ENCODE peak calls at places on chromosomes 3 and 15, in ten cellular contexts. One of them, this sample, is unnamed.

GRCh38 chr3:123335007-123335670 is 113.8 kb downstream of the ADCY5 start:
- DNase-seq in caudate nucleus: no peak
- DNase-seq in sigmoid colon: peak; percentile 53
- DNase-seq in islet precursor cell: peak; percentile 68
- DNase-seq in stimulated activated CD8-positive, alpha-beta memory T cell treated with anti-CD3 and anti-CD28 coated beads, Interleukin-4, amount 100 ng/mL, for 4 hours: no peak
- DNase-seq in stomach: no peak
- DNase-seq in heart right ventricle: no peak
- DNase-seq in left ventricle myocardium superior: no peak
- DNase-seq in SK-MEL-5: no peak
- DNase-seq in activated CD4-positive, alpha-beta T cell treated with anti-CD3 and anti-CD28 coated beads for 24 hours: no peak
- DNase-seq in this sample: peak; percentile 26

GRCh38 chr3:148147896-148148295 is 549.8 kb upstream of the AGTR1 start:
- DNase-seq in caudate nucleus: no peak
- DNase-seq in stomach: no peak
- DNase-seq in activated CD4-positive, alpha-beta T cell treated with anti-CD3 and anti-CD28 coated beads for 24 hours: no peak
- DNase-seq in heart right ventricle: no peak
- DNase-seq in left ventricle myocardium superior: no peak
- DNase-seq in SK-MEL-5: no peak
- DNase-seq in islet precursor cell: no peak
- DNase-seq in sigmoid colon: no peak
- DNase-seq in stimulated activated CD8-positive, alpha-beta memory T cell treated with anti-CD3 and anti-CD28 coated beads, Interleukin-4, amount 100 ng/mL, for 4 hours: no peak
- DNase-seq in this sample: no peak

GRCh38 chr15:36330598-36330997 is 248.8 kb upstream of the CDIN1 start:
- DNase-seq in caudate nucleus: no peak
- DNase-seq in stimulated activated CD8-positive, alpha-beta memory T cell treated with anti-CD3 and anti-CD28 coated beads, Interleukin-4, amount 100 ng/mL, for 4 hours: no peak
- DNase-seq in heart right ventricle: no peak
- DNase-seq in left ventricle myocardium superior: no peak
- DNase-seq in SK-MEL-5: no peak
- DNase-seq in stomach: no peak
- DNase-seq in sigmoid colon: no peak
- DNase-seq in activated CD4-positive, alpha-beta T cell treated with anti-CD3 and anti-CD28 coated beads for 24 hours: no peak
- DNase-seq in islet precursor cell: no peak
- DNase-seq in this sample: no peak

GRCh38 chr3:15094187-15094875 is 4.6 kb downstream of the RBSN start:
- DNase-seq in stimulated activated CD8-positive, alpha-beta memory T cell treated with anti-CD3 and anti-CD28 coated beads, Interleukin-4, amount 100 ng/mL, for 4 hours: no peak
- DNase-seq in stomach: no peak
- DNase-seq in heart right ventricle: no peak
- DNase-seq in caudate nucleus: no peak
- DNase-seq in islet precursor cell: no peak
- DNase-seq in sigmoid colon: no peak
- DNase-seq in left ventricle myocardium superior: no peak
- DNase-seq in activated CD4-positive, alpha-beta T cell treated with anti-CD3 and anti-CD28 coated beads for 24 hours: no peak
- DNase-seq in SK-MEL-5: no peak
- DNase-seq in this sample: no peak

GRCh38 chr3:111534701-111535100 is 7.3 kb upstream of the CD96 start:
- DNase-seq in heart right ventricle: no peak
- DNase-seq in stomach: no peak
- DNase-seq in activated CD4-positive, alpha-beta T cell treated with anti-CD3 and anti-CD28 coated beads for 24 hours: no peak
- DNase-seq in islet precursor cell: peak; percentile 49
- DNase-seq in stimulated activated CD8-positive, alpha-beta memory T cell treated with anti-CD3 and anti-CD28 coated beads, Interleukin-4, amount 100 ng/mL, for 4 hours: no peak
- DNase-seq in sigmoid colon: no peak
- DNase-seq in SK-MEL-5: no peak
- DNase-seq in left ventricle myocardium superior: no peak
- DNase-seq in caudate nucleus: no peak
- DNase-seq in this sample: no peak

GRCh38 chr3:169256791-169257522 is 406.6 kb downstream of the MECOM start:
- DNase-seq in stomach: no peak
- DNase-seq in activated CD4-positive, alpha-beta T cell treated with anti-CD3 and anti-CD28 coated beads for 24 hours: no peak
- DNase-seq in sigmoid colon: no peak
- DNase-seq in heart right ventricle: no peak
- DNase-seq in stimulated activated CD8-positive, alpha-beta memory T cell treated with anti-CD3 and anti-CD28 coated beads, Interleukin-4, amount 100 ng/mL, for 4 hours: no peak
- DNase-seq in caudate nucleus: no peak
- DNase-seq in SK-MEL-5: no peak
- DNase-seq in islet precursor cell: no peak
- DNase-seq in left ventricle myocardium superior: peak; percentile 25
- DNase-seq in this sample: no peak

GRCh38 chr15:57591237-57591821 is 375 bp upstream of the MYZAP start:
- DNase-seq in islet precursor cell: peak; percentile 52
- DNase-seq in activated CD4-positive, alpha-beta T cell treated with anti-CD3 and anti-CD28 coated beads for 24 hours: no peak
- DNase-seq in sigmoid colon: no peak
- DNase-seq in SK-MEL-5: no peak
- DNase-seq in stimulated activated CD8-positive, alpha-beta memory T cell treated with anti-CD3 and anti-CD28 coated beads, Interleukin-4, amount 100 ng/mL, for 4 hours: no peak
- DNase-seq in caudate nucleus: no peak
- DNase-seq in heart right ventricle: no peak
- DNase-seq in stomach: peak; percentile 42
- DNase-seq in left ventricle myocardium superior: no peak
- DNase-seq in this sample: no peak

GRCh38 chr3:48034000-48034516 is 17.8 kb upstream of the MAP4 start:
- DNase-seq in stimulated activated CD8-positive, alpha-beta memory T cell treated with anti-CD3 and anti-CD28 coated beads, Interleukin-4, amount 100 ng/mL, for 4 hours: no peak
- DNase-seq in left ventricle myocardium superior: no peak
- DNase-seq in islet precursor cell: peak; percentile 60
- DNase-seq in heart right ventricle: no peak
- DNase-seq in caudate nucleus: no peak
- DNase-seq in sigmoid colon: no peak
- DNase-seq in SK-MEL-5: peak; percentile 94
- DNase-seq in activated CD4-positive, alpha-beta T cell treated with anti-CD3 and anti-CD28 coated beads for 24 hours: no peak
- DNase-seq in stomach: no peak
- DNase-seq in this sample: no peak

GRCh38 chr15:37056168-37056893 is 44.0 kb downstream of the MEIS2 start:
- DNase-seq in sigmoid colon: peak; percentile 78
- DNase-seq in heart right ventricle: peak; percentile 32
- DNase-seq in islet precursor cell: peak; percentile 65
- DNase-seq in stomach: no peak
- DNase-seq in activated CD4-positive, alpha-beta T cell treated with anti-CD3 and anti-CD28 coated beads for 24 hours: no peak
- DNase-seq in stimulated activated CD8-positive, alpha-beta memory T cell treated with anti-CD3 and anti-CD28 coated beads, Interleukin-4, amount 100 ng/mL, for 4 hours: no peak
- DNase-seq in caudate nucleus: no peak
- DNase-seq in left ventricle myocardium superior: peak; percentile 78
- DNase-seq in SK-MEL-5: no peak
- DNase-seq in this sample: no peak

This sample was measured in GM18507.